ENCODE peak calls at places on chromosomes 3 and 15, in seven cellular contexts. N is substantia nigra; G is brain microvascular endothelial cell; U is RWPE1; A is stimulated activated CD8-positive, alpha-beta memory T cell treated with anti-CD3 and anti-CD28 coated beads, Interleukin-4, amount 100 ng/mL, for 4 hours; Q is NCI-H1105; Z is right cardiac atrium. P is an unnamed sample.

GRCh38 chr15:88908697-88909621 is 4.2 kb downstream of the MFGE8 start:
- DNase-seq in N (no peak), G (no peak), U (no peak), A (no peak), Q (no peak), Z (no peak), P (no peak)

GRCh38 chr15:41011055-41011815 is 58.0 kb downstream of the CHAC1 start:
- DNase-seq in N (no peak), G (no peak), U (no peak), A (no peak), Q (no peak), Z (no peak), P (no peak)

GRCh38 chr3:86837871-86838270 is 153.1 kb downstream of the VGLL3 start:
- DNase-seq in N (no peak), G (no peak), U (no peak), A (no peak), Q (no peak), Z (no peak), P (no peak)

GRCh38 chr3:122948398-122948797 is 79.2 kb downstream of the SEMA5B start:
- DNase-seq in N (no peak), G (no peak), U (no peak), A (no peak), Q (no peak), Z (no peak), P (peak)

GRCh38 chr3:48437812-48438211 is 2.1 kb downstream of the CCDC51 start:
- DNase-seq in N (no peak), G (no peak), U (no peak), A (no peak), Q (no peak), Z (no peak), P (no peak)

GRCh38 chr15:40247406-40247971 is 8.6 kb downstream of the PAK6 start:
- DNase-seq in N (no peak), G (no peak), U (no peak), A (no peak), Q (no peak), Z (no peak), P (no peak)

GRCh38 chr15:78304487-78305413 is 5.3 kb upstream of the SKIC8 start:
- DNase-seq in N (no peak), G (no peak), U (no peak), A (no peak), Q (no peak), Z (no peak), P (no peak)

GRCh38 chr3:153602801-153603200 is 440.8 kb downstream of the RAP2B start:
- DNase-seq in N (no peak), G (no peak), U (no peak), A (no peak), Q (no peak), Z (no peak), P (no peak)

GRCh38 chr3:160707187-160707789 is 30.3 kb downstream of the ARL14 start:
- DNase-seq in N (peak), G (peak), U (peak), A (no peak), Q (peak), Z (no peak), P (peak)

GRCh38 chr15:35986072-35986666 is 440.2 kb upstream of the DPH6 start:
- DNase-seq in N (no peak), G (no peak), U (no peak), A (no peak), Q (no peak), Z (peak), P (no peak)

GRCh38 chr3:42508562-42508961 is 6.1 kb downstream of the VIPR1 start:
- DNase-seq in N (no peak), G (no peak), U (no peak), A (no peak), Q (no peak), Z (no peak), P (no peak)

GRCh38 chr3:14202874-14203520 is 24.4 kb downstream of the LSM3 start:
- DNase-seq in N (no peak), G (no peak), U (no peak), A (no peak), Q (no peak), Z (no peak), P (no peak)

GRCh38 chr3:99943931-99944761 is 126.5 kb downstream of the CMSS1 start:
- DNase-seq in N (no peak), G (no peak), U (no peak), A (no peak), Q (no peak), Z (no peak), P (peak)

GRCh38 chr3:27990347-27990746 is 251.1 kb upstream of the CMC1 start:
- DNase-seq in N (no peak), G (no peak), U (no peak), A (no peak), Q (no peak), Z (no peak), P (no peak)

GRCh38 chr3:177944228-177944661 is 592.0 kb upstream of the KCNMB2 start:
- DNase-seq in N (no peak), G (no peak), U (no peak), A (no peak), Q (no peak), Z (no peak), P (no peak)

GRCh38 chr15:50262533-50262932 is 3.0 kb downstream of the HDC start:
- DNase-seq in N (no peak), G (no peak), U (no peak), A (peak), Q (no peak), Z (no peak), P (no peak)

GRCh38 chr3:82939491-82940097 is 1178.1 kb upstream of the GBE1 start:
- DNase-seq in N (no peak), G (no peak), U (no peak), A (no peak), Q (no peak), Z (no peak), P (no peak)

GRCh38 chr3:68256635-68257034 is 602.2 kb upstream of the SUCLG2 start:
- DNase-seq in N (no peak), G (no peak), U (no peak), A (no peak), Q (no peak), Z (no peak), P (peak)

GRCh38 chr3:138468886-138469285 is 34.5 kb downstream of the ESYT3 start:
- DNase-seq in N (no peak), G (peak), U (no peak), A (no peak), Q (no peak), Z (no peak), P (no peak)

GRCh38 chr15:75713338-75713895 is 769 bp upstream of the CSPG4 start:
- DNase-seq in N (no peak), G (no peak), U (no peak), A (no peak), Q (no peak), Z (peak), P (no peak)

GRCh38 chr3:147397911-147398809 is 8.2 kb downstream of the ZIC4 start:
- DNase-seq in N (no peak), G (no peak), U (no peak), A (no peak), Q (no peak), Z (no peak), P (peak)

GRCh38 chr3:136070953-136071949 is 105.7 kb downstream of the PPP2R3A start:
- DNase-seq in N (no peak), G (peak), U (no peak), A (no peak), Q (no peak), Z (peak), P (no peak)

GRCh38 chr15:59436774-59437472 is 1.1 kb upstream of the FAM81A start:
- DNase-seq in N (no peak), G (peak), U (no peak), A (no peak), Q (peak), Z (peak), P (peak)

GRCh38 chr3:110974902-110975301 is 96.7 kb upstream of the NECTIN3 start:
- DNase-seq in N (no peak), G (no peak), U (no peak), A (no peak), Q (no peak), Z (no peak), P (no peak)

GRCh38 chr3:8524249-8524648 is 22.6 kb downstream of the LMCD1 start:
- DNase-seq in N (no peak), G (no peak), U (no peak), A (no peak), Q (no peak), Z (no peak), P (no peak)